ENCODE peak calls at places on chromosomes 3 and 15, in nine cellular contexts. I is thyroid gland; M is NCI-H1436; Y is activated CD4-positive, CD25-positive, alpha-beta regulatory T cell; N is IMR-90; V is naive thymus-derived CD4-positive, alpha-beta T cell; L is activated CD8-positive, alpha-beta memory T cell treated with anti-CD3 and anti-CD28 coated beads, Interleukin-2, amount 50 U/mL, for 48 hours; K is neural crest cell; F is fibroblast of gingiva. B is an unnamed sample.

GRCh38 chr3:10702961-10703740 is 112.9 kb upstream of the SLC6A11 start:
- DNase-seq in I (no peak), M (no peak), Y (no peak), N (no peak), V (no peak), L (no peak), K (peak; percentile 68), F (no peak), B (no peak)

GRCh38 chr15:48395532-48396011 is 64.3 kb downstream of the DUT start:
- DNase-seq in I (no peak), M (no peak), Y (no peak), N (peak; percentile 86), V (no peak), L (no peak), K (no peak), F (peak; percentile 95), B (no peak)

GRCh38 chr3:31391150-31391549 is 141.6 kb upstream of the STT3B start:
- DNase-seq in I (no peak), M (no peak), Y (no peak), N (no peak), V (no peak), L (no peak), K (no peak), F (no peak), B (no peak)

GRCh38 chr3:114519415-114519814 is 225.6 kb downstream of the TIGIT start:
- DNase-seq in I (peak; percentile 11), M (peak; percentile 44), Y (no peak), N (peak; percentile 81), V (no peak), L (no peak), K (no peak), F (peak; percentile 82), B (no peak)

GRCh38 chr15:85947936-85948335 is 131.7 kb upstream of the AGBL1 start:
- DNase-seq in I (no peak), M (no peak), Y (no peak), N (no peak), V (no peak), L (no peak), K (no peak), F (no peak), B (no peak)

GRCh38 chr3:48407542-48408099 is 22.3 kb downstream of the PLXNB1 start:
- DNase-seq in I (peak; percentile 0), M (no peak), Y (no peak), N (no peak), V (no peak), L (no peak), K (no peak), F (no peak), B (peak; percentile 10)

GRCh38 chr3:71258116-71258515 is 325.4 kb downstream of the FOXP1 start:
- DNase-seq in I (no peak), M (peak; percentile 40), Y (no peak), N (peak; percentile 78), V (no peak), L (no peak), K (no peak), F (peak; percentile 56), B (no peak)

GRCh38 chr3:125589743-125590142 is 5.6 kb downstream of the OSBPL11 start:
- DNase-seq in I (no peak), M (no peak), Y (no peak), N (no peak), V (no peak), L (no peak), K (no peak), F (no peak), B (no peak)

GRCh38 chr3:54345976-54346375 is 223.6 kb downstream of the CACNA2D3 start:
- DNase-seq in I (no peak), M (no peak), Y (no peak), N (no peak), V (no peak), L (no peak), K (no peak), F (no peak), B (no peak)

GRCh38 chr3:58206406-58207011 is 4.3 kb downstream of the DNASE1L3 start:
- DNase-seq in I (no peak), M (no peak), Y (no peak), N (peak; percentile 56), V (no peak), L (peak; percentile 69), K (no peak), F (peak; percentile 7), B (no peak)

GRCh38 chr15:34799149-34799824 is 3.9 kb upstream of the ACTC1 start:
- DNase-seq in I (peak; percentile 79), M (no peak), Y (no peak), N (no peak), V (no peak), L (no peak), K (no peak), F (peak; percentile 9), B (peak; percentile 58)

GRCh38 chr3:129432671-129433070 is 4.2 kb upstream of the EFCAB12 start:
- DNase-seq in I (no peak), M (no peak), Y (no peak), N (no peak), V (no peak), L (no peak), K (no peak), F (no peak), B (no peak)

GRCh38 chr15:41979493-41980266 is 7.3 kb upstream of the EHD4 start:
- DNase-seq in I (no peak), M (no peak), Y (no peak), N (no peak), V (no peak), L (peak; percentile 28), K (no peak), F (no peak), B (no peak)

GRCh38 chr15:92521624-92522008 is 127.9 kb downstream of the ST8SIA2 start:
- DNase-seq in I (peak; percentile 88), M (peak; percentile 71), Y (no peak), N (peak; percentile 59), V (no peak), L (peak; percentile 60), K (peak; percentile 63), F (peak; percentile 40), B (no peak)

GRCh38 chr15:26864664-26865191 is 2.1 kb upstream of the GABRA5 start:
- DNase-seq in I (peak; percentile 65), M (peak; percentile 27), Y (no peak), N (peak; percentile 36), V (no peak), L (no peak), K (peak; percentile 44), F (no peak), B (no peak)

GRCh38 chr3:87997298-87997697 is 61.5 kb downstream of the CGGBP1 start:
- DNase-seq in I (no peak), M (no peak), Y (no peak), N (no peak), V (no peak), L (peak; percentile 58), K (no peak), F (no peak), B (no peak)

GRCh38 chr3:54307616-54308180 is 185.3 kb downstream of the CACNA2D3 start:
- DNase-seq in I (no peak), M (no peak), Y (no peak), N (no peak), V (no peak), L (no peak), K (no peak), F (no peak), B (peak; percentile 21)

GRCh38 chr3:179503640-179504039 is 52.4 kb upstream of the GNB4 start:
- DNase-seq in I (no peak), M (no peak), Y (no peak), N (no peak), V (no peak), L (no peak), K (no peak), F (no peak), B (no peak)

GRCh38 chr3:187952849-187953248 is 201.1 kb upstream of the LPP start:
- DNase-seq in I (no peak), M (no peak), Y (no peak), N (no peak), V (no peak), L (no peak), K (no peak), F (no peak), B (no peak)

GRCh38 chr3:16361087-16361486 is 96.1 kb downstream of the OXNAD1 start:
- DNase-seq in I (no peak), M (no peak), Y (no peak), N (no peak), V (no peak), L (no peak), K (no peak), F (no peak), B (no peak)

GRCh38 chr15:49145651-49146609 is 9.5 kb downstream of the COPS2 start:
- DNase-seq in I (peak; percentile 41), M (peak; percentile 10), Y (no peak), N (peak; percentile 73), V (no peak), L (no peak), K (peak; percentile 27), F (peak; percentile 39), B (no peak)

GRCh38 chr3:188559856-188560255 is 405.9 kb downstream of the LPP start:
- DNase-seq in I (no peak), M (no peak), Y (no peak), N (no peak), V (no peak), L (no peak), K (no peak), F (no peak), B (no peak)

GRCh38 chr3:169454060-169454317 is 209.5 kb downstream of the MECOM start:
- DNase-seq in I (no peak), M (no peak), Y (no peak), N (no peak), V (no peak), L (no peak), K (no peak), F (no peak), B (no peak)

GRCh38 chr3:184235381-184236032 is 6.1 kb downstream of the VWA5B2 start:
- DNase-seq in I (no peak), M (no peak), Y (no peak), N (no peak), V (no peak), L (no peak), K (no peak), F (no peak), B (peak; percentile 18)

GRCh38 chr15:43230640-43231115 is 9.9 kb upstream of the EPB42 start:
- DNase-seq in I (peak; percentile 7), M (no peak), Y (no peak), N (no peak), V (no peak), L (no peak), K (no peak), F (peak; percentile 80), B (no peak)

GRCh38 chr15:44719293-44719999 is 8.1 kb downstream of the B2M start:
- DNase-seq in I (no peak), M (no peak), Y (no peak), N (peak; percentile 69), V (peak; percentile 65), L (peak; percentile 83), K (no peak), F (peak; percentile 33), B (no peak)

GRCh38 chr15:40595219-40595618 is 1.2 kb downstream of the KNL1 start:
- DNase-seq in I (no peak), M (no peak), Y (no peak), N (no peak), V (no peak), L (no peak), K (no peak), F (no peak), B (no peak)

GRCh38 chr3:143888846-143889245 is 40.6 kb upstream of the SLC9A9 start:
- DNase-seq in I (peak; percentile 4), M (no peak), Y (no peak), N (no peak), V (no peak), L (no peak), K (no peak), F (no peak), B (no peak)

GRCh38 chr3:11910971-11911531 is 64.4 kb upstream of the TAMM41 start:
- DNase-seq in I (no peak), M (no peak), Y (no peak), N (no peak), V (no peak), L (peak; percentile 61), K (no peak), F (no peak), B (no peak)

GRCh38 chr3:174397848-174398247 is 461.3 kb upstream of the NAALADL2 start:
- DNase-seq in I (no peak), M (no peak), Y (no peak), N (peak; percentile 50), V (no peak), L (no peak), K (no peak), F (peak; percentile 41), B (no peak)

GRCh38 chr3:187616307-187616939 is 53.8 kb downstream of the SST start:
- DNase-seq in I (peak; percentile 58), M (peak; percentile 59), Y (peak; percentile 3), N (peak; percentile 55), V (peak; percentile 3), L (peak; percentile 73), K (peak; percentile 43), F (peak; percentile 52), B (no peak)